ENCODE peak calls at places on chromosomes 1 and 21, in six cellular contexts. One of them, this sample, is unnamed.

GRCh38 chr1:10649484-10650201 is 146.8 kb downstream of the CASZ1 start:
- DNase-seq in body of pancreas: no peak
- DNase-seq in right atrium auricular region: no peak
- DNase-seq in CD8-positive, alpha-beta T cell: no peak
- DNase-seq in colonic mucosa: no peak
- DNase-seq in A673: no peak
- DNase-seq in this sample: no peak

GRCh38 chr1:226308166-226308722 is 720 bp downstream of the LIN9 start:
- DNase-seq in body of pancreas: no peak
- DNase-seq in right atrium auricular region: no peak
- DNase-seq in CD8-positive, alpha-beta T cell: no peak
- DNase-seq in colonic mucosa: peak; percentile 61
- DNase-seq in A673: peak; percentile 9
- DNase-seq in this sample: peak; percentile 44

GRCh38 chr1:11707621-11708276 is 16.2 kb downstream of the DRAXIN start:
- DNase-seq in body of pancreas: peak; percentile 89
- DNase-seq in right atrium auricular region: no peak
- DNase-seq in CD8-positive, alpha-beta T cell: no peak
- DNase-seq in colonic mucosa: no peak
- DNase-seq in A673: peak; percentile 94
- DNase-seq in this sample: peak; percentile 28

GRCh38 chr1:227437495-227438008 is 119.3 kb upstream of the CDC42BPA start:
- DNase-seq in body of pancreas: peak; percentile 9
- DNase-seq in right atrium auricular region: no peak
- DNase-seq in CD8-positive, alpha-beta T cell: no peak
- DNase-seq in colonic mucosa: no peak
- DNase-seq in A673: peak; percentile 79
- DNase-seq in this sample: no peak

GRCh38 chr1:2962946-2963345 is 58.3 kb upstream of the ACTRT2 start:
- DNase-seq in body of pancreas: no peak
- DNase-seq in right atrium auricular region: no peak
- DNase-seq in CD8-positive, alpha-beta T cell: no peak
- DNase-seq in colonic mucosa: no peak
- DNase-seq in A673: no peak
- DNase-seq in this sample: no peak

GRCh38 chr1:228695015-228695955 is 40.0 kb upstream of the RHOU start:
- DNase-seq in body of pancreas: no peak
- DNase-seq in right atrium auricular region: no peak
- DNase-seq in CD8-positive, alpha-beta T cell: no peak
- DNase-seq in colonic mucosa: no peak
- DNase-seq in A673: no peak
- DNase-seq in this sample: no peak

GRCh38 chr1:193179094-193179493 is 7.3 kb downstream of the B3GALT2 start:
- DNase-seq in body of pancreas: no peak
- DNase-seq in right atrium auricular region: no peak
- DNase-seq in CD8-positive, alpha-beta T cell: no peak
- DNase-seq in colonic mucosa: no peak
- DNase-seq in A673: no peak
- DNase-seq in this sample: no peak

GRCh38 chr1:109392037-109392787 is 5.5 kb downstream of the SORT1 start:
- DNase-seq in body of pancreas: no peak
- DNase-seq in right atrium auricular region: no peak
- DNase-seq in CD8-positive, alpha-beta T cell: no peak
- DNase-seq in colonic mucosa: no peak
- DNase-seq in A673: no peak
- DNase-seq in this sample: no peak

GRCh38 chr21:43767980-43768867 is 7.9 kb downstream of the CSTB start:
- DNase-seq in body of pancreas: peak; percentile 66
- DNase-seq in right atrium auricular region: peak; percentile 82
- DNase-seq in CD8-positive, alpha-beta T cell: no peak
- DNase-seq in colonic mucosa: peak; percentile 76
- DNase-seq in A673: no peak
- DNase-seq in this sample: peak; percentile 82

GRCh38 chr1:22132517-22133235 is 10.2 kb downstream of the WNT4 start:
- DNase-seq in body of pancreas: no peak
- DNase-seq in right atrium auricular region: no peak
- DNase-seq in CD8-positive, alpha-beta T cell: no peak
- DNase-seq in colonic mucosa: no peak
- DNase-seq in A673: peak; percentile 26
- DNase-seq in this sample: no peak

GRCh38 chr1:221840511-221841243 is 98.8 kb upstream of the DUSP10 start:
- DNase-seq in body of pancreas: no peak
- DNase-seq in right atrium auricular region: peak; percentile 75
- DNase-seq in CD8-positive, alpha-beta T cell: no peak
- DNase-seq in colonic mucosa: no peak
- DNase-seq in A673: no peak
- DNase-seq in this sample: no peak

GRCh38 chr1:50492142-50492541 is 68.9 kb upstream of the DMRTA2 start:
- DNase-seq in body of pancreas: no peak
- DNase-seq in right atrium auricular region: no peak
- DNase-seq in CD8-positive, alpha-beta T cell: no peak
- DNase-seq in colonic mucosa: no peak
- DNase-seq in A673: no peak
- DNase-seq in this sample: no peak

GRCh38 chr1:182784556-182785171 is 4.9 kb upstream of the NPL start:
- DNase-seq in body of pancreas: peak; percentile 14
- DNase-seq in right atrium auricular region: no peak
- DNase-seq in CD8-positive, alpha-beta T cell: no peak
- DNase-seq in colonic mucosa: peak; percentile 24
- DNase-seq in A673: peak; percentile 76
- DNase-seq in this sample: no peak

GRCh38 chr1:29838738-29839320 is 602.5 kb downstream of the PTPRU start:
- DNase-seq in body of pancreas: no peak
- DNase-seq in right atrium auricular region: no peak
- DNase-seq in CD8-positive, alpha-beta T cell: no peak
- DNase-seq in colonic mucosa: no peak
- DNase-seq in A673: no peak
- DNase-seq in this sample: no peak

GRCh38 chr21:37496972-37497371 is 130.4 kb downstream of the DYRK1A start:
- DNase-seq in body of pancreas: no peak
- DNase-seq in right atrium auricular region: no peak
- DNase-seq in CD8-positive, alpha-beta T cell: no peak
- DNase-seq in colonic mucosa: no peak
- DNase-seq in A673: peak; percentile 15
- DNase-seq in this sample: no peak
- H3K27ac ChIP-seq in body of pancreas: no peak overlapping the region
- H3K27ac ChIP-seq in right atrium auricular region: peak overlapping the region; percentile 30
- H3K27ac ChIP-seq in CD8-positive, alpha-beta T cell: no peak overlapping the region
- H3K27ac ChIP-seq in colonic mucosa: no peak overlapping the region
- H3K27ac ChIP-seq in A673: no peak overlapping the region
- H3K27ac ChIP-seq in this sample: no peak overlapping the region

GRCh38 chr1:67618285-67619018 is 66.5 kb upstream of the GADD45A start:
- DNase-seq in body of pancreas: peak; percentile 67
- DNase-seq in right atrium auricular region: peak; percentile 75
- DNase-seq in CD8-positive, alpha-beta T cell: no peak
- DNase-seq in colonic mucosa: no peak
- DNase-seq in A673: no peak
- DNase-seq in this sample: peak; percentile 31
- H3K4me3 ChIP-seq in body of pancreas: no peak overlapping the region
- H3K4me3 ChIP-seq in right atrium auricular region: no peak overlapping the region
- H3K4me3 ChIP-seq in CD8-positive, alpha-beta T cell: no peak overlapping the region
- H3K4me3 ChIP-seq in colonic mucosa: no peak overlapping the region
- H3K4me3 ChIP-seq in A673: no peak overlapping the region
- H3K4me3 ChIP-seq in this sample: no peak overlapping the region

DNA sequence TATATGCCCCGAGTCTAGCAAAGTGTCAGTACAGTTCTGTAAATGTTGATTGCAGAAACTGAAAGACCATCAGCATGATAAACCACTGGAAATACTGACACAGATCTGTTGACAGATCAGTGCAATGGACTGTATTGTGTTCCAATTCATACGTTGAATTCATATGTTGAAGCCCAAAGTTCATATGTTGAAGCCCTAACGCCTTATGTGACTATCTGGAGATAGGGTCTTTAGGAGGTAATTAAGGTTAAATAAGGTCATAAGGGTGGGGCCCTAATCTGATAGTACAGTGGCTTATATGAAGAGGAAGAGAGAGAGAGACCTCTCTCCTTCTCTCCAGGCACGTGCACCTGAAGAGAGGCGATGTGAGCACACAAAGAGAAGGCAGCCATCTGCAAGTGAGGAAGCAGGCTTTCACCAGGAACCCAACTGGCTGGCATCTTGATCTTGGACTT is 144.7 kb downstream of the MRPL39 start:
- DNase-seq in body of pancreas: no peak
- DNase-seq in right atrium auricular region: no peak
- DNase-seq in CD8-positive, alpha-beta T cell: no peak
- DNase-seq in colonic mucosa: no peak
- DNase-seq in A673: no peak
- DNase-seq in this sample: no peak
- TF ChIP-seq CTCF in body of pancreas: no peak
- TF ChIP-seq CTCF in right atrium auricular region: no peak
- TF ChIP-seq CTCF in CD8-positive, alpha-beta T cell: no peak
- TF ChIP-seq CTCF in colonic mucosa: no peak
- TF ChIP-seq CTCF in A673: no peak
- TF ChIP-seq CTCF in this sample: no peak

GRCh38 chr1:31936966-31937299 is 1.2 kb downstream of the PTP4A2 start:
- DNase-seq in body of pancreas: no peak
- DNase-seq in right atrium auricular region: no peak
- DNase-seq in CD8-positive, alpha-beta T cell: no peak
- DNase-seq in colonic mucosa: no peak
- DNase-seq in A673: no peak
- DNase-seq in this sample: no peak
- H3K27ac ChIP-seq in body of pancreas: peak overlapping the region; percentile 96
- H3K27ac ChIP-seq in right atrium auricular region: peak overlapping the region; percentile 97
- H3K27ac ChIP-seq in CD8-positive, alpha-beta T cell: peak overlapping the region; percentile 57
- H3K27ac ChIP-seq in colonic mucosa: peak overlapping the region; percentile 92
- H3K27ac ChIP-seq in A673: peak overlapping the region; percentile 86
- H3K27ac ChIP-seq in this sample: peak overlapping the region; percentile 98

GRCh38 chr1:53289050-53289429 is 38.8 kb downstream of the LRP8 start:
- DNase-seq in body of pancreas: no peak
- DNase-seq in right atrium auricular region: no peak
- DNase-seq in CD8-positive, alpha-beta T cell: no peak
- DNase-seq in colonic mucosa: no peak
- DNase-seq in A673: no peak
- DNase-seq in this sample: no peak
- H3K4me3 ChIP-seq in body of pancreas: no peak overlapping the region
- H3K4me3 ChIP-seq in right atrium auricular region: no peak overlapping the region
- H3K4me3 ChIP-seq in CD8-positive, alpha-beta T cell: no peak overlapping the region
- H3K4me3 ChIP-seq in colonic mucosa: no peak overlapping the region
- H3K4me3 ChIP-seq in A673: no peak overlapping the region
- H3K4me3 ChIP-seq in this sample: no peak overlapping the region

GRCh38 chr1:15847893-15848142 is 311 bp downstream of the SPEN start:
- DNase-seq in body of pancreas: no peak
- DNase-seq in right atrium auricular region: no peak
- DNase-seq in CD8-positive, alpha-beta T cell: no peak
- DNase-seq in colonic mucosa: no peak
- DNase-seq in A673: no peak
- DNase-seq in this sample: no peak

GRCh38 chr1:15849775-15850449 is 2.4 kb downstream of the SPEN start:
- DNase-seq in body of pancreas: peak; percentile 58
- DNase-seq in right atrium auricular region: no peak
- DNase-seq in CD8-positive, alpha-beta T cell: no peak
- DNase-seq in colonic mucosa: peak; percentile 62
- DNase-seq in A673: peak; percentile 95
- DNase-seq in this sample: peak; percentile 49

GRCh38 chr1:15848143-15848928 is 829 bp downstream of the SPEN start:
- DNase-seq in body of pancreas: peak; percentile 55
- DNase-seq in right atrium auricular region: no peak
- DNase-seq in CD8-positive, alpha-beta T cell: peak; percentile 25
- DNase-seq in colonic mucosa: peak; percentile 49
- DNase-seq in A673: peak; percentile 53
- DNase-seq in this sample: peak; percentile 51

GRCh38 chr1:15850450-15851079 is 3.1 kb downstream of the SPEN start:
- DNase-seq in body of pancreas: peak; percentile 52
- DNase-seq in right atrium auricular region: no peak
- DNase-seq in CD8-positive, alpha-beta T cell: no peak
- DNase-seq in colonic mucosa: no peak
- DNase-seq in A673: no peak
- DNase-seq in this sample: no peak

DNA sequence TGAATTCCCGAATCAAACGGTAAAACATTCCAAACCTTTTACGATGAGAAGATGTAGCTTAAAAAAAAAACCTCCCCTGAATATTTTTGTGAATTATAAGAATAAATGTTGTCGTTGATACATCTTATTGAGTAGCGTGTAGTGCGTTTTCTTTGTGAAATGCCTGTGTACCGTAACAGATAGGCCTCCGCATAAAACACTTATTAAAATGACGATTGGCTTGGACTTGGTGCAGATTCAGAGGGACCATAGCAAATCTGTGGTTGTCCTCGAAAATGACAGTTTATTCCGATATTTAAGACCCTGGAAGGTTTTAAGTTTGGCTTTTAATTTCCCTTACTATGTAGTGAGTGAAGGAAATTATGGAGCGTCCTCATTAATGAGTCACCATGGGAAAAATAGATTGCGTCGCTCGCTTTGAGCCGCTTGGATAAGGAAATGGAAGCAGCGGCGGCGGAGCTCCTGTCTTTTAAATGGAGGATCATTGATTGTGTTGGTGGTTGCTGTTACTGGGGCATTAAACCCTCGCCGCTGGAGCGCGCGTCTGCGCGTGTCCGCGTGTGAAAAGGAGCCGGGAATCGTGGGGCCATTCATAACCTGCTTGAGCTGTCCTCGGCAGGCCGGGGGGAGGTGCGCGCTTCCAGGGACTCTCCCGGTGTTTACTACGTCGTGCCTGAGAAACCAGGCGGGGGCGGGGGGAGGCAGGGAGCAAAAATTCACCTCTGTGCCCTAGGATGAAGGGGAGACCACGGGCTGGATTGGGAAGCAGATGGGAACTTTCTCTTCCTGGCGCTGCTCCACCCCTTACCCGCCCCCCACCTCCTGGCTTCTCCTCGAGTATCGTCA is 1.6 kb downstream of the SPEN start:
- DNase-seq in body of pancreas: peak; percentile 90
- DNase-seq in right atrium auricular region: peak; percentile 90
- DNase-seq in CD8-positive, alpha-beta T cell: peak; percentile 51
- DNase-seq in colonic mucosa: peak; percentile 86
- DNase-seq in A673: peak; percentile 93
- DNase-seq in this sample: peak; percentile 88
- TF ChIP-seq CTCF in body of pancreas: peak; percentile 14
- TF ChIP-seq CTCF in right atrium auricular region: no peak
- TF ChIP-seq CTCF in CD8-positive, alpha-beta T cell: no peak
- TF ChIP-seq CTCF in colonic mucosa: no peak
- TF ChIP-seq CTCF in A673: no peak
- TF ChIP-seq CTCF in this sample: no peak

DNA sequence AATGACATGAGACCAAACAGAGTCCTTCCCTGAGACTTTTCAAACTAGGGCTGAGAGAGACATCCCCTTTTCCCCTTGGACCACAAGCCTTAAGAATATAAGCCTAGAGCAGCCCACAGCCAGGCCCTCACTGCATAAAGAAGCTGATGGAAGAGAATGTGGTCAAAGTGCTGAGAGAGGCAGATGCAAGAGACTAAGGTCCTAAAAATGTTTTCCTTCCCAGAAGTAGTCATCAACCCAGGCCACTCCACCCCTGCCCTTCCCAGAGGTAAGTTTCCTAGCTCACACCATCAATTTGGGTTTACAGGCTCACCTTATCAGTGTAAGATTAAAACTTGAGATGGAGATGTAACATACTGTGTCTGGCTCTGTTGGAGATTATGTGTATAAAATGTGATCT is 58.2 kb downstream of the BCAR3 start:
- DNase-seq in body of pancreas: no peak
- DNase-seq in right atrium auricular region: no peak
- DNase-seq in CD8-positive, alpha-beta T cell: no peak
- DNase-seq in colonic mucosa: no peak
- DNase-seq in A673: no peak
- DNase-seq in this sample: no peak
- H3K27ac ChIP-seq in body of pancreas: no peak overlapping the region
- H3K27ac ChIP-seq in right atrium auricular region: peak overlapping the region; percentile 30
- H3K27ac ChIP-seq in CD8-positive, alpha-beta T cell: no peak overlapping the region
- H3K27ac ChIP-seq in colonic mucosa: peak overlapping the region; percentile 25
- H3K27ac ChIP-seq in A673: no peak overlapping the region
- H3K27ac ChIP-seq in this sample: no peak overlapping the region